ENCODE peak calls at places on chromosomes 4 and X, in four cellular contexts. W is A549, G is GM10248, Q is GM12865. J is an unnamed sample.
A peak's percentile ranks its signal among the peaks of the same experiment; 100 is the strongest.

GRCh38 chr4:152064753-152065152 is 303.9 kb upstream of the GATB start:
- DNase-seq in W (no peak), G (no peak), Q (no peak), J (no peak)

GRCh38 chr4:173124209-173124865 is 44.3 kb upstream of the GALNT7 start:
- DNase-seq in W (no peak), G (no peak), Q (no peak), J (no peak)

GRCh38 chr4:115323106-115323684 is 209.8 kb upstream of the NDST4 start:
- DNase-seq in W (no peak), G (no peak), Q (no peak), J (no peak)

GRCh38 chr4:182385897-182386296 is 142.7 kb downstream of the TENM3 start:
- DNase-seq in W (no peak), G (peak; percentile 18), Q (peak; percentile 6), J (peak; percentile 39)

GRCh38 chr4:119729815-119730643 is 101.4 kb upstream of the PDE5A start:
- DNase-seq in W (peak; percentile 26), G (no peak), Q (no peak), J (no peak)

GRCh38 chr4:1767770-1768366 is 25.2 kb upstream of the FGFR3 start:
- DNase-seq in W (peak; percentile 87), G (peak; percentile 68), Q (no peak), J (peak; percentile 82)

GRCh38 chr4:184746532-184746870 is 12.6 kb upstream of the CENPU start:
- DNase-seq in W (no peak), G (no peak), Q (no peak), J (no peak)

GRCh38 chr4:83618991-83619390 is 83.1 kb downstream of the GPAT3 start:
- DNase-seq in W (no peak), G (no peak), Q (no peak), J (no peak)

GRCh38 chrX:11337292-11338009 is 44.2 kb downstream of the AMELX start:
- DNase-seq in W (no peak), G (no peak), Q (no peak), J (no peak)

GRCh38 chr4:150573534-150573933 is 8.4 kb upstream of the MAB21L2 start:
- DNase-seq in W (no peak), G (no peak), Q (no peak), J (no peak)

GRCh38 chr4:158182736-158183135 is 9.9 kb upstream of the GASK1B start:
- DNase-seq in W (no peak), G (no peak), Q (no peak), J (no peak)

GRCh38 chr4:175373031-175373430 is 439.0 kb downstream of the GPM6A start:
- DNase-seq in W (no peak), G (no peak), Q (no peak), J (no peak)

GRCh38 chrX:10011261-10011931 is 44.2 kb downstream of the CLDN34 start:
- DNase-seq in W (no peak), G (no peak), Q (peak; percentile 45), J (no peak)

GRCh38 chr4:11548529-11549176 is 120.0 kb upstream of the HS3ST1 start:
- DNase-seq in W (no peak), G (no peak), Q (peak; percentile 66), J (no peak)

GRCh38 chrX:108396188-108396885 is 41.9 kb downstream of the COL4A6 start:
- DNase-seq in W (no peak), G (no peak), Q (no peak), J (no peak)

GRCh38 chrX:15515931-15516330 is 15.3 kb downstream of the BMX start:
- DNase-seq in W (no peak), G (no peak), Q (no peak), J (no peak)

GRCh38 chrX:68917799-68918198 is 89.0 kb downstream of the EFNB1 start:
- DNase-seq in W (no peak), G (no peak), Q (no peak), J (no peak)

GRCh38 chrX:68920541-68920940 is 91.7 kb downstream of the EFNB1 start:
- DNase-seq in W (no peak), G (no peak), Q (no peak), J (no peak)

GRCh38 chrX:68916891-68917290 is 88.1 kb downstream of the EFNB1 start:
- DNase-seq in W (no peak), G (no peak), Q (no peak), J (no peak)

GRCh38 chrX:68919707-68920106 is 90.9 kb downstream of the EFNB1 start:
- DNase-seq in W (no peak), G (no peak), Q (peak; percentile 6), J (no peak)

DNA sequence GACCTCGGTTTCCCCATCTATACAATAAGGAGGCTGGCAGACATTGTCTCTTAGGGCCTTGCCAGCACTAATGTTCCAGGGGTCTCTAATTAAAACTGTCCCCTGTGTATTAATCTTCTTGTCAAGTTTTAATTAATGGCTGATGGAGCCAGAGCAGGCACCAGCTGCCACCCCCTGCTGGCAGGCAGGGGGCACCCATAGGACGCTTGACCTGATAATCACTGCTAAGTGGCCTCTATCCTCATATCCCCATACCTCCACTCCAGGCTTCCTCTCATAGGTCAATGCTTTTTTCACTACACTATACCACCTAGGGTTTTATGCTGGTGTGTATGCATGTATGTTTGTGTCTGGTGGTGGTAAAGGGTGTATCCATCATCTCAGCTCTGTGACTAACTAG is 89.4 kb downstream of the EFNB1 start:
- DNase-seq in W (no peak), G (no peak), Q (no peak), J (no peak)
- TF ChIP-seq CTCF in W (no peak), G (no peak), Q (no peak), J (no peak)

DNA sequence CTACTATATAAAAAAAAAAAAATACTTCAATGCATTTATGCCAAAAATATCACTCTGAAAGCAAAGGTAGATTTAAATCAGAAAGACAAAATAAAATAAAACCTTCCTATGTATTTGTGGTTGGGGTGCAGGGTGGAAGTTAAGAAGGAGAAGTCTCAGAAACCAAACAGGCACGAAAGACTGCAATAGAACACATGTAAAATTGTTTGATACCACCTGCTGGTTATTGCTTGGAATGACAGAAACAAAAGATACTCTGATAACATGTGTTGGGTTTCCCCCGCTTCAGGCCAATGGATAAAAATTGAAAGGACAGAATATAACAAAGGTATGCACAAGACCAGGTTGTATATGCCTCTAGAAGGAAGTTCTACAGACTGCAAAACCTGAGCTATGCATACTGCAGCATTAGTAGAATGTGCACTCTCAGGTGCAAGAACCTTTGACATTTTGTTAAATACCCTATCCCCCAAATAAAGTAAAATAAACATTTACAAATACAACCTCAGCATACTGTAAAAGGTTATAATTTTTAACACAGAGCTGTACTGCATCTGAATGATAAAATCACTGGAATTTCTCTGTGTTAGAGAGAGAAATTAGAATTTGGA is 118.8 kb downstream of the GABRA2 start:
- DNase-seq in W (no peak), G (peak; percentile 6), Q (peak; percentile 35), J (no peak)
- TF ChIP-seq CTCF in W (no peak), G (peak; percentile 39), Q (peak; percentile 36), J (peak; percentile 47)

DNA sequence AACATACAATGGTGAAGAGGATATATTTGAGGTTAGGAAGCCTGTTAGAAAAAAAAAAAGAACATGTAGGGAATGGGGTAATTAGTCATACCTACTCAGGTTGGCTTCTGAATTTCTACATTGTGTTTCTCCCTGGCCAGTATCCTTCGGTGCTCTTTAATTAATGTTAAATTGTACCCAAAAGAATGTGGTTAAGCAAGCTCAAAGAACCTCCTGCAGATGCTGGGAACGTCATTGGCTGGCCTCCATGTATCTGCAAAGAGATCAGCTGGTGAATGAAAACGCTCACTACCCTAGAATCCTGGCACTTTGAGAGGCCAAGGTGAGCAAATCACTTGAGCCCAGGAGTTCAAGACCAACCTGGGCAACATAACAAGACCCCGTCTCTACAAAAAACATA is 942.3 kb upstream of the PRKX start:
- DNase-seq in W (no peak), G (no peak), Q (no peak), J (no peak)
- TF ChIP-seq CTCF in W (no peak), G (no peak), Q (no peak), J (no peak)

GRCh38 chrX:47497274-47497673 is 14.3 kb upstream of the ZNF41 start:
- DNase-seq in W (no peak), G (no peak), Q (no peak), J (no peak)
- TF ChIP-seq CTCF in W (peak; percentile 40), G (no peak), Q (peak; percentile 1), J (peak; percentile 27)

GRCh38 chr4:113878718-113879117 is 100.7 kb downstream of the ARSJ start:
- DNase-seq in W (no peak), G (no peak), Q (no peak), J (no peak)
- TF ChIP-seq CTCF in W (peak; percentile 31), G (no peak), Q (no peak), J (no peak)